ENCODE peak calls at places on chromosomes 11 and 22, in eight cellular contexts. S is fibroblast of lung, H is HepG2, G is endothelial cell of umbilical vein, Q is endodermal cell, Z is K562, M is IMR-90, X is MM.1S. U is an unnamed sample.

GRCh38 chr22:40200795-40201194 is 23.1 kb downstream of the TNRC6B start:
- DNase-seq in Z (no peak), H (no peak), M (no peak), Q (no peak), S (no peak), G (no peak), X (no peak), U (no peak)

GRCh38 chr11:43790444-43790794 is 90.2 kb upstream of the ALKBH3 start:
- DNase-seq in M (peak; percentile 50), Q (no peak), X (no peak), G (no peak), Z (no peak), S (peak; percentile 11), H (no peak), U (no peak)

GRCh38 chr11:66727282-66727882 is 1.6 kb downstream of the SPTBN2 start:
- DNase-seq in H (no peak), G (peak; percentile 27), Z (peak; percentile 81), Q (peak; percentile 73), M (peak; percentile 11), S (peak; percentile 5), X (peak; percentile 25), U (no peak)

GRCh38 chr11:123060265-123061000 is 1.5 kb downstream of the HSPA8 start:
- DNase-seq in H (no peak), Q (no peak), M (no peak), G (no peak), S (no peak), Z (peak; percentile 17), X (peak; percentile 45), U (no peak)

GRCh38 chr11:8338138-8338537 is 74.5 kb upstream of the LMO1 start:
- DNase-seq in G (peak; percentile 29), H (peak; percentile 18), S (peak; percentile 19), Q (peak; percentile 93), X (no peak), Z (peak; percentile 81), M (peak; percentile 12), U (peak; percentile 48)

GRCh38 chr22:26770624-26771023 is 113.2 kb downstream of the MIAT start:
- DNase-seq in Q (no peak), M (peak; percentile 37), X (no peak), H (no peak), G (no peak), Z (no peak), S (peak; percentile 8), U (no peak)

GRCh38 chr11:61499816-61500491 is 8.6 kb upstream of the LRRC10B start:
- DNase-seq in G (no peak), S (no peak), H (no peak), M (no peak), X (no peak), Q (peak; percentile 53), Z (no peak), U (no peak)

GRCh38 chr11:116148056-116148455 is 624.7 kb downstream of the BUD13 start:
- DNase-seq in X (no peak), Q (peak; percentile 83), H (no peak), G (no peak), M (no peak), Z (no peak), S (no peak), U (no peak)

GRCh38 chr11:75583710-75584658 is 21.9 kb downstream of the SERPINH1 start:
- DNase-seq in M (peak; percentile 61), X (no peak), H (no peak), S (peak; percentile 78), Q (peak; percentile 91), Z (peak; percentile 52), G (peak; percentile 70), U (peak; percentile 41)

GRCh38 chr11:57277845-57278720 is 41.0 kb upstream of the APLNR start:
- DNase-seq in Q (peak; percentile 93), G (peak; percentile 92), Z (peak; percentile 75), S (peak; percentile 86), H (peak; percentile 24), X (no peak), M (peak; percentile 84), U (peak; percentile 84)

GRCh38 chr11:57279131-57279530 is 42.1 kb upstream of the APLNR start:
- DNase-seq in X (no peak), G (peak; percentile 17), S (peak; percentile 80), Z (no peak), M (peak; percentile 77), H (no peak), Q (no peak), U (no peak)

GRCh38 chr11:57276169-57276854 is 39.3 kb upstream of the APLNR start:
- DNase-seq in X (no peak), G (peak; percentile 74), S (no peak), H (no peak), Q (no peak), M (no peak), Z (no peak), U (no peak)

GRCh38 chr11:57276857-57277505 is 39.9 kb upstream of the APLNR start:
- DNase-seq in S (peak; percentile 32), X (no peak), Q (no peak), Z (no peak), G (peak; percentile 81), M (peak; percentile 41), H (no peak), U (no peak)

DNA sequence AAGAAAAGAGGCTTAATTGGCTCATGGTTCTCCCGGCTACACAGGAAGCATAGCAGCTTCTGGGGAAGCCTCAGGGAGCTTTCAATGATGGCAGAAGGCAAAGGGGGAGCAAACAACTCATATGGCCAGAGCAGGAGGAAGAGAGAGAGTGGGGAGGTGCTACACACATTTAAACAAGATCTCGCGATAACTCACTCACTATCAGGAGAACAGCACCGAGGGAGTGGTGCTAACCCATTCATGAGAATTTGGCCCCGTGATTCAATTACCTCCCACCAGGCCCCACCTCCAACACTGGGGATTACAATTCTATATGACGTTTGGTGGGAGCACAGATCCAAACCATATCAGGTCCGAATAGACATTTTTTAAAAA is 41.7 kb upstream of the APLNR start:
- DNase-seq in Q (no peak), M (no peak), H (no peak), S (no peak), X (no peak), Z (no peak), G (no peak), U (no peak)
- H3K9ac ChIP-seq in Q (no peak overlapping the region), M (peak overlapping the region; percentile 10), H (no peak overlapping the region), S (no peak overlapping the region), X (no peak overlapping the region), Z (no peak overlapping the region), G (no peak overlapping the region), U (no peak overlapping the region)

GRCh38 chr11:106551744-106552671 is 466.3 kb downstream of the GUCY1A2 start:
- DNase-seq in X (no peak), Z (no peak), M (no peak), S (no peak), H (no peak), G (no peak), Q (no peak), U (no peak)

GRCh38 chr11:106553304-106553703 is 465.0 kb downstream of the GUCY1A2 start:
- DNase-seq in G (no peak), H (no peak), Z (no peak), Q (peak; percentile 46), M (no peak), X (no peak), S (no peak), U (no peak)

GRCh38 chr11:106552694-106553203 is 465.5 kb downstream of the GUCY1A2 start:
- DNase-seq in Q (peak; percentile 82), S (no peak), X (no peak), Z (no peak), G (no peak), M (no peak), H (peak; percentile 2), U (no peak)
- TF ChIP-seq CTCF in Q (peak; percentile 66), S (no peak), X (no peak), Z (no peak), G (no peak), M (no peak), H (peak; percentile 40), U (no peak)

DNA sequence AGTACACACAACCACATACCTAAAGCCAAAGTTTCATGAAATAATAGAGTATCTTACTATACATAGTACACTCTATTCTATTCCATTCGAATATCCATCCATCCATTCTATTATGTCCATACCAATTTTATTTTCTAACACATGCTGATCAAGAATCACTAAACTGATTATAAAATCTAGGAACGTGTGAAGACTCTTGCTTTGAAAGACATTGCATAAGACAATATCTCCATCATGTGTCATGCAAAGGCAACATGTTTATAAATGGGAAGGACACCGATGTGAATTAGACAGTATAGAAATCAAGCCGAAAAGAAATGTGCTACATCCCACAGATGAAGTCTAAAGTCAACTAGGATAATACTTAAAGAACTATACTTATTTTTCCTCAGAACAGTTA is 1561.5 kb upstream of the TENM4 start:
- DNase-seq in G (no peak), H (no peak), Z (no peak), X (no peak), M (no peak), S (no peak), Q (no peak), U (no peak)
- H3K9ac ChIP-seq in G (no peak overlapping the region), H (no peak overlapping the region), Z (no peak overlapping the region), X (no peak overlapping the region), M (no peak overlapping the region), S (no peak overlapping the region), Q (no peak overlapping the region), U (no peak overlapping the region)

GRCh38 chr22:28741758-28742561 is at the start of the genes CHEK2 and HSCB:
- DNase-seq in Q (peak; percentile 100), S (peak; percentile 98), X (peak; percentile 99), H (peak; percentile 98), Z (peak; percentile 94), G (peak; percentile 99), M (peak; percentile 99), U (peak; percentile 99)
- TF ChIP-seq CTCF in Q (peak; percentile 31), S (no peak), X (no peak), H (peak; percentile 52), Z (peak; percentile 38), G (no peak), M (no peak), U (no peak)

GRCh38 chr11:57648791-57649735 is 649 bp downstream of the YPEL4 start:
- DNase-seq in H (no peak), Z (no peak), M (no peak), X (peak; percentile 36), G (no peak), S (no peak), Q (peak; percentile 77), U (no peak)
- H3K9ac ChIP-seq in H (no peak overlapping the region), Z (peak overlapping the region; percentile 21), M (peak overlapping the region; percentile 79), X (peak overlapping the region; percentile 7), G (no peak overlapping the region), S (no peak overlapping the region), Q (no peak overlapping the region), U (peak overlapping the region; percentile 1)

GRCh38 chr11:68832476-68833176 is 9.1 kb downstream of the CPT1A start:
- DNase-seq in Q (peak; percentile 68), G (no peak), Z (no peak), H (no peak), S (no peak), X (no peak), M (no peak), U (peak; percentile 57)
- TF ChIP-seq CTCF in Q (peak; percentile 24), G (no peak), Z (no peak), H (no peak), S (no peak), X (no peak), M (no peak), U (no peak)

GRCh38 chr11:20109731-20110445 is 50.4 kb downstream of the DBX1 start:
- DNase-seq in H (no peak), G (no peak), M (peak; percentile 24), S (peak; percentile 67), Q (no peak), X (no peak), Z (no peak), U (no peak)
- H3K9ac ChIP-seq in H (no peak overlapping the region), G (no peak overlapping the region), M (no peak overlapping the region), S (no peak overlapping the region), Q (no peak overlapping the region), X (no peak overlapping the region), Z (no peak overlapping the region), U (no peak overlapping the region)

U was measured in colonic mucosa.